ENCODE peak calls at places on chromosome 18, in four cellular contexts. C is IMR-90; D is T-helper 9 cell; A is activated CD8-positive, alpha-beta memory T cell treated with anti-CD3 and anti-CD28 coated beads for 1 hour. T is an unnamed sample.

GRCh38 chr18:25057491-25058050 is 294.4 kb downstream of the ZNF521 start:
- DNase-seq in C (no peak), D (no peak), A (no peak), T (no peak)

GRCh38 chr18:36155960-36156757 is 26.5 kb downstream of the ELP2 start:
- DNase-seq in C (peak), D (no peak), A (no peak), T (no peak)

GRCh38 chr18:45255142-45255890 is 360.0 kb upstream of the SLC14A2 start:
- DNase-seq in C (peak), D (no peak), A (no peak), T (no peak)

GRCh38 chr18:31526374-31526773 is 28.4 kb downstream of the DSG2 start:
- DNase-seq in C (no peak), D (no peak), A (no peak), T (no peak)

GRCh38 chr18:26677957-26678356 is 129.6 kb upstream of the KCTD1 start:
- DNase-seq in C (no peak), D (no peak), A (no peak), T (no peak)

GRCh38 chr18:73288813-73289212 is 421.0 kb upstream of the NETO1 start:
- DNase-seq in C (no peak), D (no peak), A (no peak), T (no peak)

GRCh38 chr18:12460874-12461273 is 53.1 kb downstream of the PRELID3A start:
- DNase-seq in C (peak), D (no peak), A (no peak), T (no peak)

GRCh38 chr18:21584391-21584790 is 16.1 kb downstream of the ESCO1 start:
- DNase-seq in C (no peak), D (no peak), A (no peak), T (no peak)

GRCh38 chr18:57943723-57944122 is 100.3 kb upstream of the NEDD4L start:
- DNase-seq in C (peak), D (no peak), A (no peak), T (no peak)

GRCh38 chr18:3357516-3357915 is 92.5 kb upstream of the TGIF1 start:
- DNase-seq in C (no peak), D (no peak), A (no peak), T (no peak)

GRCh38 chr18:79361766-79362522 is 33.8 kb upstream of the NFATC1 start:
- DNase-seq in C (peak), D (no peak), A (no peak), T (no peak)

GRCh38 chr18:76847926-76848325 is 25.6 kb downstream of the ZNF236 start:
- DNase-seq in C (no peak), D (no peak), A (no peak), T (no peak)

GRCh38 chr18:48901145-48902022 is 49.4 kb downstream of the SMAD7 start:
- DNase-seq in C (no peak), D (no peak), A (no peak), T (no peak)

GRCh38 chr18:59067873-59068272 is 71.8 kb upstream of the SEC11C start:
- DNase-seq in C (peak), D (no peak), A (no peak), T (no peak)

GRCh38 chr18:22983175-22983574 is 50.0 kb downstream of the RBBP8 start:
- DNase-seq in C (peak), D (no peak), A (no peak), T (no peak)

GRCh38 chr18:23871410-23871809 is 143.1 kb upstream of the TTC39C start:
- DNase-seq in C (no peak), D (peak), A (peak), T (no peak)

GRCh38 chr18:11657554-11657953 is 31.5 kb upstream of the GNAL start:
- DNase-seq in C (no peak), D (no peak), A (no peak), T (no peak)

GRCh38 chr18:39596891-39597290 is 2031.3 kb upstream of the CELF4 start:
- DNase-seq in C (no peak), D (no peak), A (no peak), T (no peak)

GRCh38 chr18:74399225-74399887 is 57.8 kb downstream of the DIPK1C start:
- DNase-seq in C (no peak), D (no peak), A (no peak), T (no peak)

GRCh38 chr18:61972389-61973264 is 79.8 kb upstream of the RNF152 start:
- DNase-seq in C (no peak), D (no peak), A (no peak), T (no peak)

GRCh38 chr18:61502472-61502871 is 169.2 kb downstream of the CDH20 start:
- DNase-seq in C (peak), D (no peak), A (no peak), T (peak)

GRCh38 chr18:63131106-63131943 is 188.2 kb downstream of the BCL2 start:
- DNase-seq in C (peak), D (peak), A (peak), T (peak)

GRCh38 chr18:323253-323622 is 55.4 kb upstream of the THOC1 start:
- DNase-seq in C (peak), D (no peak), A (no peak), T (no peak)

GRCh38 chr18:79123948-79124347 is 54.8 kb downstream of the ATP9B start:
- DNase-seq in C (peak), D (no peak), A (no peak), T (peak)

GRCh38 chr18:44592639-44593038 is 88.0 kb upstream of the SETBP1 start:
- DNase-seq in C (peak), D (no peak), A (no peak), T (no peak)

GRCh38 chr18:10927290-10927979 is 221.9 kb downstream of the PIEZO2 start:
- DNase-seq in C (peak), D (no peak), A (no peak), T (no peak)

GRCh38 chr18:78582131-78582789 is 397.4 kb upstream of the SALL3 start:
- DNase-seq in C (no peak), D (no peak), A (no peak), T (no peak)

GRCh38 chr18:21740724-21741510 is at the start of gene MIB1:
- DNase-seq in C (peak), D (peak), A (peak), T (peak)

GRCh38 chr18:47749195-47749973 is 181.1 kb downstream of the SMAD2 start:
- DNase-seq in C (peak), D (peak), A (peak), T (peak)

GRCh38 chr18:68314403-68314802 is 400.5 kb downstream of the TMX3 start:
- DNase-seq in C (peak), D (no peak), A (no peak), T (no peak)

GRCh38 chr18:24656044-24656443 is 195.6 kb downstream of the HRH4 start:
- DNase-seq in C (no peak), D (no peak), A (no peak), T (no peak)

T was measured in occipital lobe.